ENCODE peak calls at places on chromosomes 13 and 19, in eight cellular contexts. J, V, B, O, T, X, Q and M are unnamed samples.

GRCh38 chr19:19279853-19280252 is 6.8 kb upstream of the TM6SF2 start:
- DNase-seq in J (no peak), V (no peak), B (no peak), O (no peak), T (no peak), X (no peak), Q (no peak), M (no peak)

GRCh38 chr13:51921790-51922740 is 60.3 kb downstream of the CCDC70 start:
- DNase-seq in J (no peak), V (peak; percentile 17), B (no peak), O (no peak), T (no peak), X (no peak), Q (no peak), M (no peak)

GRCh38 chr13:100980171-100980570 is 305.6 kb upstream of the TMTC4 start:
- DNase-seq in J (no peak), V (no peak), B (no peak), O (no peak), T (no peak), X (no peak), Q (peak; percentile 10), M (no peak)

GRCh38 chr19:50025022-50025793 is at the start of gene VRK3:
- DNase-seq in J (peak; percentile 99), V (peak; percentile 100), B (peak; percentile 99), O (peak; percentile 100), T (peak; percentile 99), X (peak; percentile 100), Q (peak; percentile 100), M (peak; percentile 87)

GRCh38 chr13:31824705-31825512 is 85.6 kb downstream of the RXFP2 start:
- DNase-seq in J (no peak), V (no peak), B (no peak), O (peak; percentile 28), T (no peak), X (no peak), Q (peak; percentile 62), M (no peak)

GRCh38 chr13:53200498-53201453 is 172.2 kb downstream of the OLFM4 start:
- DNase-seq in J (no peak), V (no peak), B (no peak), O (no peak), T (peak; percentile 92), X (no peak), Q (peak; percentile 3), M (no peak)

GRCh38 chr13:79631260-79631659 is 150.3 kb downstream of the NDFIP2 start:
- DNase-seq in J (no peak), V (no peak), B (no peak), O (no peak), T (no peak), X (peak; percentile 56), Q (peak; percentile 73), M (no peak)

GRCh38 chr19:30214651-30215051 is 157.5 kb upstream of the ZNF536 start:
- DNase-seq in J (no peak), V (no peak), B (no peak), O (peak; percentile 9), T (no peak), X (no peak), Q (no peak), M (no peak)

GRCh38 chr13:99867535-99868271 is 103.9 kb downstream of the ZIC5 start:
- DNase-seq in J (no peak), V (no peak), B (no peak), O (no peak), T (no peak), X (no peak), Q (no peak), M (no peak)

GRCh38 chr13:91564422-91564821 is 166.0 kb downstream of the GPC5 start:
- DNase-seq in J (no peak), V (no peak), B (no peak), O (no peak), T (no peak), X (no peak), Q (no peak), M (no peak)

GRCh38 chr13:20411638-20412342 is 113.9 kb downstream of the CRYL1 start:
- DNase-seq in J (no peak), V (no peak), B (no peak), O (peak; percentile 90), T (no peak), X (no peak), Q (no peak), M (no peak)

GRCh38 chr19:28932446-28932845 is 280.5 kb downstream of the UQCRFS1 start:
- DNase-seq in J (no peak), V (no peak), B (no peak), O (no peak), T (no peak), X (no peak), Q (no peak), M (no peak)

GRCh38 chr13:102212729-102213128 is 189.1 kb downstream of the FGF14 start:
- DNase-seq in J (no peak), V (no peak), B (no peak), O (no peak), T (no peak), X (no peak), Q (no peak), M (no peak)

GRCh38 chr13:73708393-73708985 is 425.7 kb downstream of the KLF12 start:
- DNase-seq in J (no peak), V (peak; percentile 75), B (no peak), O (peak; percentile 40), T (no peak), X (peak; percentile 57), Q (peak; percentile 84), M (peak; percentile 16)

GRCh38 chr19:10404888-10405808 is 1.8 kb upstream of the CDC37 start:
- DNase-seq in J (no peak), V (no peak), B (no peak), O (no peak), T (no peak), X (no peak), Q (no peak), M (no peak)